ENCODE peak calls at places on chromosomes 13 and 19, in ten cellular contexts. D is astrocyte; K is ecto neural progenitor cell; O is stimulated activated CD8-positive, alpha-beta memory T cell treated with anti-CD3 and anti-CD28 coated beads, Interleukin-7, amount 100 ng/mL, for 48 hours; N is T-helper 1 cell; I is choroid plexus epithelial cell; Q is hippocampal formation; U is NCI-H2081; F is AG10803; X is anterior cingulate cortex. Z is an unnamed sample.

GRCh38 chr13:76884167-76884566 is 2.0 kb downstream of the KCTD12 start:
- DNase-seq in X (no peak), I (peak; percentile 79), O (no peak), Q (no peak), K (peak; percentile 54), F (peak; percentile 42), N (no peak), U (peak; percentile 49), D (no peak), Z (no peak)

GRCh38 chr19:52200044-52200443 is 10.2 kb downstream of the PPP2R1A start:
- DNase-seq in D (peak; percentile 68), U (no peak), I (peak; percentile 90), O (no peak), Q (no peak), N (no peak), K (no peak), F (peak; percentile 83), X (no peak), Z (no peak)

GRCh38 chr19:44814517-44814916 is 5.6 kb downstream of the BCAM start:
- DNase-seq in K (no peak), N (no peak), F (no peak), O (no peak), Q (no peak), D (no peak), X (no peak), I (no peak), U (no peak), Z (no peak)

GRCh38 chr13:107266657-107267056 is 698.7 kb upstream of the ARGLU1 start:
- DNase-seq in F (no peak), D (no peak), Q (no peak), O (no peak), N (no peak), U (no peak), K (no peak), I (peak; percentile 37), X (no peak), Z (no peak)

GRCh38 chr19:1265611-1266115 is 3.5 kb upstream of the CIRBP start:
- DNase-seq in I (peak; percentile 35), F (peak; percentile 94), N (no peak), D (peak; percentile 62), K (peak; percentile 72), X (no peak), U (peak; percentile 54), O (no peak), Q (no peak), Z (no peak)

GRCh38 chr19:4732680-4733114 is 9.1 kb upstream of the DPP9 start:
- DNase-seq in O (peak; percentile 31), N (peak; percentile 48), F (peak; percentile 49), Q (peak; percentile 62), K (peak; percentile 75), I (peak; percentile 72), X (peak; percentile 24), D (no peak), U (peak; percentile 75), Z (peak; percentile 44)

GRCh38 chr13:32048816-32049215 is 17.2 kb downstream of the FRY start:
- DNase-seq in D (no peak), U (peak; percentile 13), N (no peak), K (no peak), O (no peak), F (no peak), Q (no peak), X (no peak), I (no peak), Z (no peak)

GRCh38 chr19:17235618-17236413 is 9.8 kb downstream of the OCEL1 start:
- DNase-seq in K (peak; percentile 82), I (peak; percentile 79), N (peak; percentile 66), D (peak; percentile 68), X (peak; percentile 64), Q (peak; percentile 50), O (peak; percentile 44), F (peak; percentile 64), U (peak; percentile 77), Z (peak; percentile 71)

GRCh38 chr19:11091343-11092153 is 2.3 kb downstream of the LDLR start:
- DNase-seq in X (no peak), D (peak; percentile 98), U (peak; percentile 39), O (peak; percentile 25), N (peak; percentile 63), K (no peak), F (peak; percentile 96), I (peak; percentile 91), Q (peak; percentile 65), Z (peak; percentile 46)

GRCh38 chr19:48547722-48548121 is 4.2 kb upstream of the SULT2B1 start:
- DNase-seq in K (no peak), F (no peak), N (no peak), I (no peak), X (no peak), Q (no peak), D (no peak), O (no peak), U (no peak), Z (no peak)

GRCh38 chr19:54415208-54415900 is at the start of gene TTYH1:
- DNase-seq in X (peak; percentile 44), D (no peak), F (no peak), K (peak; percentile 83), Q (no peak), N (no peak), U (no peak), I (no peak), O (no peak), Z (peak; percentile 79)

GRCh38 chr13:33678906-33679657 is 138.9 kb upstream of the RFC3 start:
- DNase-seq in K (no peak), Q (peak; percentile 12), F (peak; percentile 81), I (peak; percentile 88), N (peak; percentile 24), O (peak; percentile 82), U (no peak), D (peak; percentile 83), X (no peak), Z (peak; percentile 60)

GRCh38 chr13:44307844-44308243 is 65.8 kb upstream of the SERP2 start:
- DNase-seq in N (no peak), D (no peak), X (no peak), F (no peak), O (no peak), Q (no peak), I (no peak), U (no peak), K (no peak), Z (no peak)